ENCODE peak calls at places on chromosomes 5 and 9, in four cellular contexts. I, Y, M and H are unnamed samples.
A peak's percentile ranks its signal among the peaks of the same experiment; 100 is the strongest.

GRCh38 chr5:160021818-160022446 is 13.0 kb downstream of the TTC1 start:
- DNase-seq in I (peak; percentile 73), Y (peak; percentile 70), M (peak; percentile 71), H (peak; percentile 69)

GRCh38 chr5:94810281-94810680 is 191.8 kb downstream of the SLF1 start:
- DNase-seq in I (no peak), Y (no peak), M (no peak), H (no peak)

GRCh38 chr9:8750639-8751041 is 951.1 kb upstream of the DMAC1 start:
- DNase-seq in I (no peak), Y (no peak), M (no peak), H (no peak)

GRCh38 chr9:87537625-87538024 is 40.0 kb downstream of the DAPK1 start:
- DNase-seq in I (no peak), Y (no peak), M (no peak), H (no peak)

GRCh38 chr5:122126177-122126701 is 3.1 kb upstream of the ZNF474 start:
- DNase-seq in I (no peak), Y (no peak), M (peak; percentile 62), H (peak; percentile 61)

GRCh38 chr5:57842376-57843015 is 359.9 kb upstream of the ACTBL2 start:
- DNase-seq in I (no peak), Y (no peak), M (no peak), H (no peak)

GRCh38 chr5:14144586-14145355 is 1.6 kb downstream of the TRIO start:
- DNase-seq in I (peak; percentile 73), Y (peak; percentile 35), M (peak; percentile 74), H (peak; percentile 89)

GRCh38 chr9:134324359-134325095 is 1.7 kb upstream of the RXRA start:
- DNase-seq in I (no peak), Y (no peak), M (peak; percentile 54), H (no peak)

GRCh38 chr5:179680014-179680779 is 637 bp downstream of the CBY3 start:
- DNase-seq in I (no peak), Y (no peak), M (no peak), H (no peak)

GRCh38 chr5:170747357-170747756 is 36.2 kb upstream of the GABRP start:
- DNase-seq in I (no peak), Y (no peak), M (no peak), H (no peak)

GRCh38 chr9:94083384-94083783 is 880 bp upstream of the PTPDC1 start:
- DNase-seq in I (no peak), Y (no peak), M (no peak), H (no peak)

GRCh38 chr9:128416014-128416413 is 4.6 kb upstream of the CERCAM start:
- DNase-seq in I (no peak), Y (no peak), M (no peak), H (no peak)

GRCh38 chr5:177405312-177405711 is 4.1 kb downstream of the F12 start:
- DNase-seq in I (no peak), Y (no peak), M (no peak), H (no peak)

GRCh38 chr9:1994180-1994579 is 21.0 kb upstream of the SMARCA2 start:
- DNase-seq in I (no peak), Y (no peak), M (no peak), H (no peak)

GRCh38 chr5:71782771-71783770 is 64.0 kb downstream of the CARTPT start:
- DNase-seq in I (peak; percentile 83), Y (peak; percentile 86), M (peak; percentile 81), H (peak; percentile 65)

GRCh38 chr9:13491138-13491492 is 211.6 kb upstream of the MPDZ start:
- DNase-seq in I (no peak), Y (no peak), M (no peak), H (no peak)

GRCh38 chr9:126705767-126706697 is 92.3 kb downstream of the LMX1B start:
- DNase-seq in I (peak; percentile 75), Y (peak; percentile 52), M (peak; percentile 35), H (peak; percentile 35)

GRCh38 chr9:104774132-104774531 is 10.2 kb downstream of the NIPSNAP3B start:
- DNase-seq in I (no peak), Y (no peak), M (no peak), H (no peak)

GRCh38 chr9:37984672-37985611 is 81.0 kb upstream of the SLC25A51 start:
- DNase-seq in I (no peak), Y (no peak), M (peak; percentile 77), H (peak; percentile 49)

GRCh38 chr5:55991768-55992486 is 2.8 kb downstream of the IL6ST start:
- DNase-seq in I (no peak), Y (no peak), M (no peak), H (peak; percentile 39)

GRCh38 chr9:126516936-126517750 is 96.6 kb upstream of the LMX1B start:
- DNase-seq in I (no peak), Y (peak; percentile 41), M (peak; percentile 45), H (peak; percentile 78)

GRCh38 chr5:137734962-137735530 is 843 bp downstream of the KLHL3 start:
- DNase-seq in I (peak; percentile 42), Y (peak; percentile 16), M (peak; percentile 36), H (no peak)

GRCh38 chr9:133054194-133054890 is 7.4 kb upstream of the CEL start:
- DNase-seq in I (no peak), Y (no peak), M (no peak), H (no peak)

GRCh38 chr5:94469889-94470288 is 148.5 kb downstream of the KIAA0825 start:
- DNase-seq in I (no peak), Y (no peak), M (peak; percentile 15), H (peak; percentile 25)

GRCh38 chr5:129951039-129951438 is 46.8 kb downstream of the CHSY3 start:
- DNase-seq in I (no peak), Y (no peak), M (no peak), H (no peak)

GRCh38 chr5:147509041-147509709 is 693 bp downstream of the DPYSL3 start:
- DNase-seq in I (peak; percentile 29), Y (peak; percentile 24), M (no peak), H (no peak)

GRCh38 chr9:13750061-13750460 is 470.6 kb upstream of the MPDZ start:
- DNase-seq in I (no peak), Y (no peak), M (peak; percentile 92), H (peak; percentile 81)

GRCh38 chr5:107526263-107526937 is 144.3 kb downstream of the EFNA5 start:
- DNase-seq in I (no peak), Y (no peak), M (peak; percentile 25), H (no peak)

GRCh38 chr5:56512314-56512996 is 279.3 kb upstream of the ANKRD55 start:
- DNase-seq in I (no peak), Y (no peak), M (no peak), H (no peak)

GRCh38 chr9:97415146-97415545 is 3.2 kb downstream of the TDRD7 start:
- DNase-seq in I (no peak), Y (no peak), M (no peak), H (no peak)

GRCh38 chr9:36064448-36065037 is 27.8 kb downstream of the RECK start:
- DNase-seq in I (no peak), Y (no peak), M (peak; percentile 33), H (peak; percentile 9)

GRCh38 chr5:159878988-159879471 is 37.3 kb upstream of the ADRA1B start:
- DNase-seq in I (peak; percentile 21), Y (peak; percentile 26), M (peak; percentile 91), H (peak; percentile 85)

GRCh38 chr5:105680858-105681257 is 1989.9 kb downstream of the EFNA5 start:
- DNase-seq in I (no peak), Y (no peak), M (no peak), H (no peak)

GRCh38 chr5:127367912-127368468 is 77.4 kb downstream of the MEGF10 start:
- DNase-seq in I (no peak), Y (no peak), M (no peak), H (no peak)

GRCh38 chr5:141864371-141865370 is 13.5 kb downstream of the PCDH1 start:
- DNase-seq in I (no peak), Y (no peak), M (no peak), H (no peak)

GRCh38 chr5:141866111-141866510 is 12.1 kb downstream of the PCDH1 start:
- DNase-seq in I (no peak), Y (no peak), M (no peak), H (no peak)

GRCh38 chr5:141865406-141865805 is 12.8 kb downstream of the PCDH1 start:
- DNase-seq in I (no peak), Y (no peak), M (no peak), H (no peak)

GRCh38 chr5:141862936-141863543 is 15.2 kb downstream of the PCDH1 start:
- DNase-seq in I (no peak), Y (no peak), M (no peak), H (no peak)

GRCh38 chr5:141863569-141864178 is 14.5 kb downstream of the PCDH1 start:
- DNase-seq in I (no peak), Y (no peak), M (no peak), H (no peak)
- TF ChIP-seq CTCF in I (no peak), Y (no peak), M (no peak), H (peak; percentile 39)

DNA sequence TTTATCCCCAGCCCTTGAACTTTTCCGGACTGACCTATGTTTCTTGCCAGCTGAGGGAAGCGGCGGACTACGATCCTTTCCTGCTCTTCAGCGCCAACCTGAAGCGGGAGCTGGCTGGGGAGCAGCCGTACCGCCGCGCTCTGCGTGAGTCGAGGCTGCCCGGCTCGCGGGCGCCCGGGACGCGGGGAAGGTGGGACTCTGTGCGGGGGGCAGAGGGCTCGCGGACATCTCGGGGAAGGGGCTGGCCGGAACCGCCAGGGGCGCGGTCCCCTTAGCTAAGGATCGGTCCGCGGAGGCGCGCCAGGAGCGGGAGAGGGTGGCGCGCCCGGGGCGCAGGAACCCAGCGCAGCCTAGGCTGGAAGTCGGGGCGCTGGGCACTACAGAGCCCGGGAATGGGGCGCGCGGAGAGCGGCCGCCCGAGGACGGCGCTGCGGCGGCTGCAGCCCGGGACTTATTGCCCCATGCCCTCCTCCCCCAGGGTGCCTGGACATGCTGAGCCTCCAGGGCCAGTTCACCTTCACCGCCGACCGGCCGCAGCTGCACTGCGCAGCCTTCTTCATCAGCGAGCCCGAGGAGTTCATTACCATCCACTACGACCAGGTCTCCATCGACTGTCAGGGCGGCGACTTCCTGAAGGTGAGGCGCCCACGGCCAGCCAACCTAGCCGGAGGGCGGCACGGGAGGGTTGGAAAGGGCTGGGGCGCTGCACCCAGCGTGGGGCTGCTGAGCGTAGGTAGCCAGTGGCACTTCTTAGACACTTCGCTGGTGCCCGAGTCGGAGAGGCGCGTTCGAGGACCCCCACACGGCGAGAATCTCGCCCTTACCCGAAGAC is 922 bp downstream of the CRHBP start:
- DNase-seq in I (peak; percentile 40), Y (peak; percentile 8), M (no peak), H (no peak)
- TF ChIP-seq CTCF in I (no peak), Y (peak; percentile 27), M (no peak), H (no peak)

DNA sequence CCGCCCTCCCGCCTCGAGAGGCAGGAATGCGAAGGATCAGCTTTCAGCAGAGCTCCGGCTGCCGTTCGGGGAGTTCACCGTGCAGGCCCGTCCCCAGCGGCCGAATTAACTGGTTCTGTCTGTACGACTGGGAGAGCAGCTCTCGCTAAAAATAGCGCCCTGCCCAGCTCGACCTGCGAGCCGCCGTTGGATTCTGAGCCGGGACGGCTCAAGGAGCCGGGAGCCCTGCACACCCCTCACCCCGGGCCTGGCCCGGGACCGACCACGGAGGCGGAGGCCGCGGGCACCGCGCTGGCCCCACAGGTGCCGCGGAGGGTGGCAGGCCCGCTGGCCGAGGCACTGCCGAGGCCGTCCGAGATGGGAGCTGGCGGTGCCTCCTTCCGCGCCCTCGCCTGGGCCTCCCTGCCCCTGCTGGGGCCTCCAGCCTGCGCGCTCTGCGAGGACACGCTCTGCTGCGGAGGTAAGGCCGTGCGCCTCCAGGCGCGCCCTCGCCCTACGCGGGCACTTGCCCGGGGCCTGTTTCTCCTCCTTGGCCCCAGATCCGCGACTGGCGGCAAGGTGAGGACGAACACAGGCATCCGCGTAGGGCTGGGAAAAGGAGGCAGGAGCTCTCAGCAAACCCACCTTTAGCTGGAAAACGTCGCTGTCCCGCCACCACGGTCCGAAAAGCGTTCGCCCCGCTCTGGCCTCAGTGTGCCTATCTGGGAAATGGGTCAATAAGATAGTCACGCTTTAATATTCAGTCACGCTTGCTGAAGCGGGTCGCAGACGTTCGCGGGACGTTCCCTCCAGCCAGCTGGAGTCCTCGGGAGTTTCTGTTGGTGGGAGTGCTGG is 53.0 kb upstream of the DAB2IP start:
- DNase-seq in I (peak; percentile 76), Y (peak; percentile 60), M (peak; percentile 74), H (peak; percentile 91)
- TF ChIP-seq CTCF in I (no peak), Y (peak; percentile 67), M (peak; percentile 59), H (peak; percentile 54)

GRCh38 chr5:139457653-139458306 is 4.8 kb downstream of the ECSCR start:
- DNase-seq in I (no peak), Y (no peak), M (no peak), H (no peak)
- TF ChIP-seq CTCF in I (no peak), Y (no peak), M (no peak), H (no peak)